ENCODE peak calls at places on chromosome 6, in six cellular contexts. One of them, this sample, is unnamed.
A peak's percentile ranks its signal among the peaks of the same experiment; 100 is the strongest.

GRCh38 chr6:109187399-109188114 is 92.2 kb downstream of the CEP57L1 start:
- DNase-seq in activated CD8-positive, alpha-beta memory T cell treated with anti-CD3 and anti-CD28 coated beads, Interleukin-2, amount 50 U/mL, for 4 hours: peak; percentile 66
- DNase-seq in heart right ventricle: peak; percentile 19
- DNase-seq in cardiac septum: no peak
- DNase-seq in HEK293T: peak; percentile 48
- DNase-seq in glutamatergic neuron: peak; percentile 60
- DNase-seq in this sample: peak; percentile 26

GRCh38 chr6:1797801-1798200 is 188.1 kb downstream of the FOXC1 start:
- DNase-seq in cardiac septum: no peak
- DNase-seq in glutamatergic neuron: no peak
- DNase-seq in heart right ventricle: no peak
- DNase-seq in activated CD8-positive, alpha-beta memory T cell treated with anti-CD3 and anti-CD28 coated beads, Interleukin-2, amount 50 U/mL, for 4 hours: no peak
- DNase-seq in HEK293T: no peak
- DNase-seq in this sample: no peak

GRCh38 chr6:158916638-158917037 is 83.4 kb downstream of the RSPH3 start:
- DNase-seq in activated CD8-positive, alpha-beta memory T cell treated with anti-CD3 and anti-CD28 coated beads, Interleukin-2, amount 50 U/mL, for 4 hours: no peak
- DNase-seq in heart right ventricle: no peak
- DNase-seq in HEK293T: no peak
- DNase-seq in cardiac septum: no peak
- DNase-seq in glutamatergic neuron: no peak
- DNase-seq in this sample: no peak

GRCh38 chr6:4210619-4211419 is 75.4 kb upstream of the ECI2 start:
- DNase-seq in heart right ventricle: peak; percentile 41
- DNase-seq in HEK293T: peak; percentile 60
- DNase-seq in activated CD8-positive, alpha-beta memory T cell treated with anti-CD3 and anti-CD28 coated beads, Interleukin-2, amount 50 U/mL, for 4 hours: peak; percentile 53
- DNase-seq in glutamatergic neuron: peak; percentile 65
- DNase-seq in cardiac septum: no peak
- DNase-seq in this sample: peak; percentile 2

GRCh38 chr6:36685926-36686667 is 7.6 kb downstream of the CDKN1A start:
- DNase-seq in cardiac septum: no peak
- DNase-seq in activated CD8-positive, alpha-beta memory T cell treated with anti-CD3 and anti-CD28 coated beads, Interleukin-2, amount 50 U/mL, for 4 hours: no peak
- DNase-seq in glutamatergic neuron: no peak
- DNase-seq in heart right ventricle: peak; percentile 52
- DNase-seq in HEK293T: no peak
- DNase-seq in this sample: no peak

GRCh38 chr6:1789092-1789491 is 179.4 kb downstream of the FOXC1 start:
- DNase-seq in cardiac septum: no peak
- DNase-seq in activated CD8-positive, alpha-beta memory T cell treated with anti-CD3 and anti-CD28 coated beads, Interleukin-2, amount 50 U/mL, for 4 hours: no peak
- DNase-seq in heart right ventricle: no peak
- DNase-seq in HEK293T: no peak
- DNase-seq in glutamatergic neuron: no peak
- DNase-seq in this sample: no peak

GRCh38 chr6:150395388-150396009 is 26.7 kb downstream of the IYD start:
- DNase-seq in activated CD8-positive, alpha-beta memory T cell treated with anti-CD3 and anti-CD28 coated beads, Interleukin-2, amount 50 U/mL, for 4 hours: peak; percentile 25
- DNase-seq in glutamatergic neuron: peak; percentile 65
- DNase-seq in HEK293T: peak; percentile 79
- DNase-seq in cardiac septum: no peak
- DNase-seq in heart right ventricle: no peak
- DNase-seq in this sample: peak; percentile 68

GRCh38 chr6:106763361-106763760 is 134.0 kb downstream of the QRSL1 start:
- DNase-seq in HEK293T: no peak
- DNase-seq in glutamatergic neuron: no peak
- DNase-seq in heart right ventricle: no peak
- DNase-seq in activated CD8-positive, alpha-beta memory T cell treated with anti-CD3 and anti-CD28 coated beads, Interleukin-2, amount 50 U/mL, for 4 hours: no peak
- DNase-seq in cardiac septum: no peak
- DNase-seq in this sample: no peak

GRCh38 chr6:166559662-166560061 is 26.8 kb downstream of the RAMACL start:
- DNase-seq in cardiac septum: no peak
- DNase-seq in HEK293T: no peak
- DNase-seq in heart right ventricle: no peak
- DNase-seq in glutamatergic neuron: no peak
- DNase-seq in activated CD8-positive, alpha-beta memory T cell treated with anti-CD3 and anti-CD28 coated beads, Interleukin-2, amount 50 U/mL, for 4 hours: no peak
- DNase-seq in this sample: no peak

GRCh38 chr6:6752129-6752528 is 163.6 kb downstream of the LY86 start:
- DNase-seq in glutamatergic neuron: no peak
- DNase-seq in heart right ventricle: no peak
- DNase-seq in HEK293T: no peak
- DNase-seq in cardiac septum: no peak
- DNase-seq in activated CD8-positive, alpha-beta memory T cell treated with anti-CD3 and anti-CD28 coated beads, Interleukin-2, amount 50 U/mL, for 4 hours: no peak
- DNase-seq in this sample: no peak

GRCh38 chr6:35905841-35906498 is 14.9 kb downstream of the SRPK1 start:
- DNase-seq in cardiac septum: no peak
- DNase-seq in HEK293T: no peak
- DNase-seq in glutamatergic neuron: no peak
- DNase-seq in heart right ventricle: no peak
- DNase-seq in activated CD8-positive, alpha-beta memory T cell treated with anti-CD3 and anti-CD28 coated beads, Interleukin-2, amount 50 U/mL, for 4 hours: no peak
- DNase-seq in this sample: no peak

GRCh38 chr6:115643762-115644161 is 416.9 kb downstream of the FRK start:
- DNase-seq in activated CD8-positive, alpha-beta memory T cell treated with anti-CD3 and anti-CD28 coated beads, Interleukin-2, amount 50 U/mL, for 4 hours: no peak
- DNase-seq in glutamatergic neuron: no peak
- DNase-seq in cardiac septum: no peak
- DNase-seq in HEK293T: peak; percentile 11
- DNase-seq in heart right ventricle: no peak
- DNase-seq in this sample: no peak

GRCh38 chr6:154410619-154411044 is 54.0 kb upstream of the IPCEF1 start:
- DNase-seq in cardiac septum: no peak
- DNase-seq in activated CD8-positive, alpha-beta memory T cell treated with anti-CD3 and anti-CD28 coated beads, Interleukin-2, amount 50 U/mL, for 4 hours: no peak
- DNase-seq in HEK293T: peak; percentile 59
- DNase-seq in heart right ventricle: no peak
- DNase-seq in glutamatergic neuron: no peak
- DNase-seq in this sample: peak; percentile 7

GRCh38 chr6:6843057-6843627 is 254.6 kb downstream of the LY86 start:
- DNase-seq in cardiac septum: no peak
- DNase-seq in HEK293T: no peak
- DNase-seq in glutamatergic neuron: no peak
- DNase-seq in heart right ventricle: no peak
- DNase-seq in activated CD8-positive, alpha-beta memory T cell treated with anti-CD3 and anti-CD28 coated beads, Interleukin-2, amount 50 U/mL, for 4 hours: no peak
- DNase-seq in this sample: no peak

GRCh38 chr6:22980446-22980845 is 411.1 kb downstream of the HDGFL1 start:
- DNase-seq in cardiac septum: no peak
- DNase-seq in HEK293T: no peak
- DNase-seq in glutamatergic neuron: no peak
- DNase-seq in activated CD8-positive, alpha-beta memory T cell treated with anti-CD3 and anti-CD28 coated beads, Interleukin-2, amount 50 U/mL, for 4 hours: no peak
- DNase-seq in heart right ventricle: no peak
- DNase-seq in this sample: no peak

GRCh38 chr6:30727920-30728605 is 7.9 kb downstream of the TUBB start:
- DNase-seq in HEK293T: no peak
- DNase-seq in cardiac septum: no peak
- DNase-seq in heart right ventricle: no peak
- DNase-seq in glutamatergic neuron: no peak
- DNase-seq in activated CD8-positive, alpha-beta memory T cell treated with anti-CD3 and anti-CD28 coated beads, Interleukin-2, amount 50 U/mL, for 4 hours: no peak
- DNase-seq in this sample: no peak